ENCODE peak calls at places on chromosomes 7 and 10, in nine cellular contexts. T is stimulated activated naive CD8-positive, alpha-beta T cell treated with anti-CD3 and anti-CD28 coated beads, Interleukin-15, amount 100 ng/mL, for 72 hours; I is stimulated activated CD8-positive, alpha-beta memory T cell treated with anti-CD3 and anti-CD28 coated beads, Interleukin-15, amount 100 ng/mL, for 24 hours; D is posterior cingulate gyrus; U is smooth muscle cell of the brain vasculature; F is HEK293T; M is retina; Q is stimulated activated CD4-positive, alpha-beta T cell treated with anti-CD3 and anti-CD28 coated beads, Interleukin-1b, Interleukin-23, amount 100 ng/mL, for 24 hours; J is ovary. K is an unnamed sample.

GRCh38 chr10:30639946-30640786 is 10.6 kb upstream of the LYZL2 start:
- DNase-seq in T (no peak), I (no peak), D (no peak), U (peak), F (peak), M (peak), Q (no peak), J (no peak), K (no peak)

GRCh38 chr10:43479275-43479674 is 42.4 kb downstream of the ZNF487 start:
- DNase-seq in T (no peak), I (no peak), D (no peak), U (no peak), F (no peak), M (no peak), Q (no peak), J (no peak), K (no peak)

GRCh38 chr7:21568762-21569161 is 25.9 kb downstream of the DNAH11 start:
- DNase-seq in T (no peak), I (no peak), D (no peak), U (no peak), F (peak), M (peak), Q (no peak), J (no peak), K (no peak)

GRCh38 chr10:62084434-62084833 is 182.9 kb downstream of the ARID5B start:
- DNase-seq in T (no peak), I (no peak), D (no peak), U (no peak), F (no peak), M (no peak), Q (no peak), J (no peak), K (no peak)

GRCh38 chr7:2638224-2638991 is 6.6 kb downstream of the TTYH3 start:
- DNase-seq in T (no peak), I (no peak), D (peak), U (no peak), F (no peak), M (peak), Q (no peak), J (no peak), K (no peak)

GRCh38 chr10:60197206-60197605 is 192.5 kb downstream of the ANK3 start:
- DNase-seq in T (no peak), I (no peak), D (no peak), U (no peak), F (no peak), M (no peak), Q (no peak), J (no peak), K (no peak)

GRCh38 chr10:91540714-91541113 is 92.2 kb downstream of the PPP1R3C start:
- DNase-seq in T (no peak), I (no peak), D (no peak), U (no peak), F (no peak), M (no peak), Q (no peak), J (no peak), K (no peak)

GRCh38 chr7:154978045-154978444 is 24.9 kb downstream of the PAXIP1 start:
- DNase-seq in T (no peak), I (no peak), D (no peak), U (no peak), F (no peak), M (no peak), Q (no peak), J (no peak), K (no peak)

GRCh38 chr10:119616879-119617580 is 20.3 kb upstream of the TIAL1 start:
- DNase-seq in T (no peak), I (no peak), D (no peak), U (no peak), F (no peak), M (no peak), Q (no peak), J (peak), K (no peak)

K was measured in SK-N-MC.